ENCODE peak calls at places on chromosomes 3 and 15, in nine cellular contexts. One of them, this sample, is unnamed.
A peak's percentile ranks its signal among the peaks of the same experiment; 100 is the strongest.

GRCh38 chr3:66822059-66823009 is 175.8 kb upstream of the KBTBD8 start:
- DNase-seq in H9: peak; percentile 85
- DNase-seq in ascending aorta: peak; percentile 71
- DNase-seq in breast epithelium: peak; percentile 78
- DNase-seq in aorta: peak; percentile 76
- DNase-seq in GM12878: peak; percentile 9
- DNase-seq in Panc1: no peak
- DNase-seq in lower lobe of right lung: peak; percentile 61
- DNase-seq in left lung: peak; percentile 49
- DNase-seq in this sample: peak; percentile 74

GRCh38 chr3:181252626-181253025 is 263.1 kb upstream of the DNAJC19 start:
- DNase-seq in Panc1: no peak
- DNase-seq in left lung: no peak
- DNase-seq in ascending aorta: no peak
- DNase-seq in H9: no peak
- DNase-seq in lower lobe of right lung: no peak
- DNase-seq in aorta: no peak
- DNase-seq in breast epithelium: no peak
- DNase-seq in GM12878: no peak
- DNase-seq in this sample: no peak

GRCh38 chr15:39580117-39580629 is 706 bp upstream of the THBS1 start:
- DNase-seq in lower lobe of right lung: peak; percentile 93
- DNase-seq in left lung: peak; percentile 90
- DNase-seq in H9: peak; percentile 91
- DNase-seq in ascending aorta: peak; percentile 95
- DNase-seq in aorta: peak; percentile 98
- DNase-seq in GM12878: no peak
- DNase-seq in breast epithelium: peak; percentile 93
- DNase-seq in Panc1: peak; percentile 28
- DNase-seq in this sample: peak; percentile 86

GRCh38 chr3:143234521-143234920 is 115.0 kb downstream of the CHST2 start:
- DNase-seq in left lung: no peak
- DNase-seq in aorta: no peak
- DNase-seq in H9: no peak
- DNase-seq in ascending aorta: no peak
- DNase-seq in GM12878: no peak
- DNase-seq in breast epithelium: no peak
- DNase-seq in Panc1: no peak
- DNase-seq in lower lobe of right lung: no peak
- DNase-seq in this sample: no peak

GRCh38 chr3:183306798-183307671 is 54.0 kb downstream of the B3GNT5 start:
- DNase-seq in Panc1: no peak
- DNase-seq in GM12878: peak; percentile 21
- DNase-seq in H9: no peak
- DNase-seq in left lung: peak; percentile 89
- DNase-seq in lower lobe of right lung: peak; percentile 91
- DNase-seq in ascending aorta: peak; percentile 85
- DNase-seq in breast epithelium: peak; percentile 67
- DNase-seq in aorta: peak; percentile 81
- DNase-seq in this sample: no peak

GRCh38 chr15:26773485-26773877 is 615 bp upstream of the GABRB3 start:
- DNase-seq in ascending aorta: no peak
- DNase-seq in breast epithelium: no peak
- DNase-seq in left lung: no peak
- DNase-seq in Panc1: no peak
- DNase-seq in aorta: no peak
- DNase-seq in lower lobe of right lung: no peak
- DNase-seq in GM12878: no peak
- DNase-seq in H9: peak; percentile 52
- DNase-seq in this sample: no peak

GRCh38 chr3:125480656-125481374 is 39.2 kb downstream of the SNX4 start:
- DNase-seq in ascending aorta: no peak
- DNase-seq in lower lobe of right lung: no peak
- DNase-seq in aorta: no peak
- DNase-seq in Panc1: no peak
- DNase-seq in H9: no peak
- DNase-seq in breast epithelium: no peak
- DNase-seq in left lung: no peak
- DNase-seq in GM12878: no peak
- DNase-seq in this sample: no peak

GRCh38 chr15:28901987-28902745 is 16.4 kb downstream of the APBA2 start:
- DNase-seq in left lung: peak; percentile 21
- DNase-seq in GM12878: no peak
- DNase-seq in lower lobe of right lung: no peak
- DNase-seq in aorta: peak; percentile 55
- DNase-seq in H9: peak; percentile 67
- DNase-seq in ascending aorta: no peak
- DNase-seq in breast epithelium: peak; percentile 20
- DNase-seq in Panc1: no peak
- DNase-seq in this sample: no peak

GRCh38 chr3:47991341-47991740 is 24.9 kb downstream of the MAP4 start:
- DNase-seq in GM12878: no peak
- DNase-seq in breast epithelium: no peak
- DNase-seq in ascending aorta: no peak
- DNase-seq in Panc1: no peak
- DNase-seq in lower lobe of right lung: no peak
- DNase-seq in H9: no peak
- DNase-seq in left lung: no peak
- DNase-seq in aorta: no peak
- DNase-seq in this sample: no peak

GRCh38 chr3:33218072-33218445 is 551 bp downstream of the SUSD5 start:
- DNase-seq in Panc1: no peak
- DNase-seq in breast epithelium: no peak
- DNase-seq in left lung: no peak
- DNase-seq in aorta: no peak
- DNase-seq in H9: no peak
- DNase-seq in ascending aorta: no peak
- DNase-seq in GM12878: no peak
- DNase-seq in lower lobe of right lung: no peak
- DNase-seq in this sample: no peak

GRCh38 chr3:124883191-124883747 is 3.9 kb downstream of the ITGB5 start:
- DNase-seq in breast epithelium: no peak
- DNase-seq in ascending aorta: no peak
- DNase-seq in Panc1: no peak
- DNase-seq in lower lobe of right lung: no peak
- DNase-seq in left lung: no peak
- DNase-seq in aorta: no peak
- DNase-seq in GM12878: no peak
- DNase-seq in H9: no peak
- DNase-seq in this sample: no peak

GRCh38 chr3:26623409-26624208 is 1.0 kb downstream of the LRRC3B start:
- DNase-seq in GM12878: no peak
- DNase-seq in left lung: no peak
- DNase-seq in aorta: no peak
- DNase-seq in lower lobe of right lung: peak; percentile 41
- DNase-seq in Panc1: no peak
- DNase-seq in breast epithelium: no peak
- DNase-seq in ascending aorta: no peak
- DNase-seq in H9: no peak
- DNase-seq in this sample: no peak

GRCh38 chr3:167705840-167706239 is 28.9 kb downstream of the PDCD10 start:
- DNase-seq in ascending aorta: no peak
- DNase-seq in left lung: no peak
- DNase-seq in Panc1: no peak
- DNase-seq in lower lobe of right lung: no peak
- DNase-seq in aorta: no peak
- DNase-seq in breast epithelium: no peak
- DNase-seq in GM12878: no peak
- DNase-seq in H9: no peak
- DNase-seq in this sample: no peak

GRCh38 chr3:45599984-45600650 is 5.6 kb downstream of the LIMD1 start:
- DNase-seq in H9: no peak
- DNase-seq in aorta: peak; percentile 59
- DNase-seq in ascending aorta: no peak
- DNase-seq in left lung: no peak
- DNase-seq in breast epithelium: no peak
- DNase-seq in lower lobe of right lung: peak; percentile 45
- DNase-seq in GM12878: no peak
- DNase-seq in Panc1: no peak
- DNase-seq in this sample: no peak
- H3K4me1 ChIP-seq in H9: peaks cover 2% of the 10 kb centered on the region
- H3K4me1 ChIP-seq in aorta: peaks cover 10% of the 10 kb centered on the region
- H3K4me1 ChIP-seq in ascending aorta: peaks cover 41% of the 10 kb centered on the region
- H3K4me1 ChIP-seq in left lung: peaks cover 31% of the 10 kb centered on the region
- H3K4me1 ChIP-seq in breast epithelium: peaks cover 24% of the 10 kb centered on the region
- H3K4me1 ChIP-seq in lower lobe of right lung: peaks cover 78% of the 10 kb centered on the region
- H3K4me1 ChIP-seq in GM12878: peaks cover 18% of the 10 kb centered on the region
- H3K4me1 ChIP-seq in Panc1: peaks cover 12% of the 10 kb centered on the region
- H3K4me1 ChIP-seq in this sample: peaks cover 48% of the 10 kb centered on the region

GRCh38 chr15:86691091-86691490 is 611.4 kb downstream of the AGBL1 start:
- DNase-seq in breast epithelium: no peak
- DNase-seq in H9: no peak
- DNase-seq in left lung: no peak
- DNase-seq in Panc1: no peak
- DNase-seq in ascending aorta: no peak
- DNase-seq in GM12878: no peak
- DNase-seq in aorta: no peak
- DNase-seq in lower lobe of right lung: no peak
- DNase-seq in this sample: no peak

GRCh38 chr15:86685263-86685662 is 605.6 kb downstream of the AGBL1 start:
- DNase-seq in H9: no peak
- DNase-seq in left lung: no peak
- DNase-seq in ascending aorta: no peak
- DNase-seq in lower lobe of right lung: no peak
- DNase-seq in aorta: no peak
- DNase-seq in GM12878: no peak
- DNase-seq in breast epithelium: no peak
- DNase-seq in Panc1: no peak
- DNase-seq in this sample: no peak

DNA sequence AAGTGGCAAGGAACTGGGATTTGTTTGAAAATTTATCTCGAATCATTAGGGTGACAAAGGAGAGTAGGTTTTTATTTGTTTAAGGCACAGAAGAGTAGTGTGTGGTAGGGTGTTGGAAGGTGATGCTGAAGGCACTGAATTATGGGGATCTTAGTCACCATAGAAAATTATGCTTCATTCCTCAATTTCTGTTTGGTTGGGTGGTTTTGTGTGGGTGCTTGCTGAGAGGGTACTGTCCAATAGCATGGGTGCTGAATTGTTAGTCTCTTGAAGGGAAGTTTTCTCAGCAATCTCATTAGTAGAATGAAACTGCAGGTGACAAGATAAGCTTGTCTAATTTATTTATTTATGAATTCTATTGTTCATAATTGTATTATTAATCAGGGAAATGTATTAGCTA is 610.9 kb downstream of the AGBL1 start:
- DNase-seq in H9: no peak
- DNase-seq in lower lobe of right lung: no peak
- DNase-seq in ascending aorta: no peak
- DNase-seq in aorta: no peak
- DNase-seq in left lung: no peak
- DNase-seq in breast epithelium: no peak
- DNase-seq in GM12878: no peak
- DNase-seq in Panc1: no peak
- DNase-seq in this sample: no peak
- H3K27ac ChIP-seq in H9: no peak overlapping the region
- H3K27ac ChIP-seq in lower lobe of right lung: no peak overlapping the region
- H3K27ac ChIP-seq in ascending aorta: no peak overlapping the region
- H3K27ac ChIP-seq in aorta: no peak overlapping the region
- H3K27ac ChIP-seq in left lung: no peak overlapping the region
- H3K27ac ChIP-seq in breast epithelium: no peak overlapping the region
- H3K27ac ChIP-seq in GM12878: no peak overlapping the region
- H3K27ac ChIP-seq in Panc1: no peak overlapping the region
- H3K27ac ChIP-seq in this sample: no peak overlapping the region

DNA sequence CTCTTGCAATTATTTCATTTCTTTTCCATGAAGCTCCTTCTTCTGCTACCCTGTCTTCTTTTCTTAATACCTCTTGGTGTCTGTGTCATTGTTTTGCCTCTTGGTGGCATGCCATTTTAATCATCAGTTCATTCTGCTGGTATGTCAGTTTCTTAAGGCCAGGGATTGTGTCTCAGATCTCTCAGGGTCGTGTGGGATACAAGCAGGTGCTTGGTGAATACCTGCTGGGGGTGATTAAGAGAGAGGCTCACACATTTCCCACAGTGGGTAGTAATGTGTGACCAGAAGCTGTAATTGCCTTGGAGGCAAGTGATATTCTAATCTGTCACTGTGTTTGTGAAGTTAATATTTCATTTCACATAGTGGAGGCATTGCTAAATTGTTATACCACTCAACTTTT is 361.4 kb upstream of the TRIM42 start:
- DNase-seq in H9: no peak
- DNase-seq in breast epithelium: no peak
- DNase-seq in Panc1: no peak
- DNase-seq in aorta: no peak
- DNase-seq in GM12878: no peak
- DNase-seq in left lung: no peak
- DNase-seq in lower lobe of right lung: no peak
- DNase-seq in ascending aorta: no peak
- DNase-seq in this sample: no peak
- H3K27me3 ChIP-seq in H9: no peaks in the 10 kb centered on the region
- H3K27me3 ChIP-seq in breast epithelium: no peaks in the 10 kb centered on the region
- H3K27me3 ChIP-seq in Panc1: no peaks in the 10 kb centered on the region
- H3K27me3 ChIP-seq in aorta: no peaks in the 10 kb centered on the region
- H3K27me3 ChIP-seq in GM12878: no peaks in the 10 kb centered on the region
- H3K27me3 ChIP-seq in left lung: no peaks in the 10 kb centered on the region
- H3K27me3 ChIP-seq in lower lobe of right lung: no peaks in the 10 kb centered on the region
- H3K27me3 ChIP-seq in ascending aorta: no peaks in the 10 kb centered on the region
- H3K27me3 ChIP-seq in this sample: peaks cover 3% of the 10 kb centered on the region

GRCh38 chr15:34012461-34013028 is 26.5 kb downstream of the AVEN start:
- DNase-seq in aorta: no peak
- DNase-seq in GM12878: no peak
- DNase-seq in left lung: no peak
- DNase-seq in ascending aorta: no peak
- DNase-seq in lower lobe of right lung: no peak
- DNase-seq in Panc1: no peak
- DNase-seq in breast epithelium: no peak
- DNase-seq in H9: no peak
- DNase-seq in this sample: no peak

GRCh38 chr15:34013746-34014145 is 25.3 kb downstream of the AVEN start:
- DNase-seq in left lung: no peak
- DNase-seq in H9: no peak
- DNase-seq in GM12878: no peak
- DNase-seq in lower lobe of right lung: no peak
- DNase-seq in aorta: no peak
- DNase-seq in ascending aorta: no peak
- DNase-seq in breast epithelium: no peak
- DNase-seq in Panc1: no peak
- DNase-seq in this sample: no peak

GRCh38 chr15:34011476-34011875 is 27.5 kb downstream of the AVEN start:
- DNase-seq in lower lobe of right lung: no peak
- DNase-seq in breast epithelium: no peak
- DNase-seq in GM12878: no peak
- DNase-seq in left lung: no peak
- DNase-seq in Panc1: no peak
- DNase-seq in H9: no peak
- DNase-seq in ascending aorta: no peak
- DNase-seq in aorta: no peak
- DNase-seq in this sample: no peak

GRCh38 chr15:34010921-34011320 is 28.1 kb downstream of the AVEN start:
- DNase-seq in H9: no peak
- DNase-seq in aorta: no peak
- DNase-seq in Panc1: no peak
- DNase-seq in ascending aorta: no peak
- DNase-seq in lower lobe of right lung: no peak
- DNase-seq in left lung: no peak
- DNase-seq in GM12878: no peak
- DNase-seq in breast epithelium: no peak
- DNase-seq in this sample: no peak

DNA sequence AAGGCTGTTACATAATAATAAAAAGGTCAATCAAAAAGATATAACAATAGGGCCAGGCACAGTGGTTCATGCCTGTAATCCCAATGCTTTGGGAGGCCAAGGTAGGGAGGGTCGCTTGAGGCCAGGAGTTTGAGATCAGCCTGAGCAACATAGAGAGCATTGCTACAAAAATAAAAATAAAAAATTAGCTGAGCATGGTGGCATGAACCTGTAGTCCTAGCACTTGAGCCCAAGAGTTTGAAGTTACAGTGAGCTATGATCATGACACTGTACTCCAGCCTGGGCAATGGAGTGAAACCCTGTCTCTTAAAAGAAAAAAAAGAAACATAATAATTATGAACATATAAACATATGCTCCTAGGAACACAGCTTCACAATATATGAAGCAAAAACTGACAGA is 29.3 kb downstream of the AVEN start:
- DNase-seq in ascending aorta: no peak
- DNase-seq in Panc1: no peak
- DNase-seq in H9: no peak
- DNase-seq in breast epithelium: no peak
- DNase-seq in GM12878: no peak
- DNase-seq in left lung: no peak
- DNase-seq in aorta: no peak
- DNase-seq in lower lobe of right lung: no peak
- DNase-seq in this sample: no peak
- H3K4me1 ChIP-seq in ascending aorta: no peaks in the 10 kb centered on the region
- H3K4me1 ChIP-seq in Panc1: no peaks in the 10 kb centered on the region
- H3K4me1 ChIP-seq in H9: no peaks in the 10 kb centered on the region
- H3K4me1 ChIP-seq in breast epithelium: no peaks in the 10 kb centered on the region
- H3K4me1 ChIP-seq in GM12878: no peaks in the 10 kb centered on the region
- H3K4me1 ChIP-seq in left lung: no peaks in the 10 kb centered on the region
- H3K4me1 ChIP-seq in aorta: no peaks in the 10 kb centered on the region
- H3K4me1 ChIP-seq in lower lobe of right lung: no peaks in the 10 kb centered on the region
- H3K4me1 ChIP-seq in this sample: no peaks in the 10 kb centered on the region

This sample was measured in CD8-positive, alpha-beta memory T cell.